ENCODE peak calls at places on chromosomes 11 and 22, in five cellular contexts. N, V, O, E and Y are unnamed samples.
A peak's percentile ranks its signal among the peaks of the same experiment; 100 is the strongest.

GRCh38 chr11:7442588-7443215 is 42.6 kb upstream of the OLFML1 start:
- DNase-seq in V (peak; percentile 79), O (no peak), E (peak; percentile 79), N (peak; percentile 75), Y (peak; percentile 94)

GRCh38 chr11:105268404-105269062 is 129.0 kb upstream of the CARD18 start:
- DNase-seq in O (no peak), V (no peak), E (no peak), N (no peak), Y (no peak)

GRCh38 chr11:11931461-11932055 is 76.9 kb downstream of the DKK3 start:
- DNase-seq in E (no peak), V (peak; percentile 76), N (no peak), O (peak; percentile 80), Y (no peak)

GRCh38 chr11:109783842-109784241 is 309.4 kb upstream of the ZC3H12C start:
- DNase-seq in E (no peak), V (peak; percentile 39), N (no peak), O (no peak), Y (no peak)

GRCh38 chr22:17921871-17922821 is 102.2 kb downstream of the MICAL3 start:
- DNase-seq in O (no peak), N (no peak), E (no peak), V (peak; percentile 95), Y (peak; percentile 94)

GRCh38 chr22:40509401-40510134 is 127.0 kb downstream of the MRTFA start:
- DNase-seq in V (peak; percentile 59), N (no peak), O (no peak), E (no peak), Y (no peak)

GRCh38 chr22:39601180-39601535 is 30.6 kb downstream of the CACNA1I start:
- DNase-seq in E (no peak), O (no peak), N (no peak), V (no peak), Y (no peak)

GRCh38 chr11:109956124-109956793 is 136.9 kb upstream of the ZC3H12C start:
- DNase-seq in N (no peak), V (no peak), E (no peak), O (no peak), Y (no peak)

GRCh38 chr11:83782329-83782728 is 496.2 kb upstream of the CCDC90B start:
- DNase-seq in O (no peak), E (no peak), V (no peak), N (no peak), Y (no peak)

GRCh38 chr11:132278801-132279574 is 908.6 kb downstream of the NTM start:
- DNase-seq in V (peak; percentile 86), O (no peak), N (no peak), E (no peak), Y (peak; percentile 67)

GRCh38 chr11:32210601-32211000 is 119.7 kb downstream of the RCN1 start:
- DNase-seq in V (no peak), E (no peak), N (no peak), O (no peak), Y (no peak)

GRCh38 chr11:118359295-118359958 is at the start of gene UBE4A:
- DNase-seq in E (peak; percentile 99), N (peak; percentile 99), O (peak; percentile 74), V (peak; percentile 98), Y (peak; percentile 97)

GRCh38 chr22:38866399-38867123 is 5.5 kb downstream of the CBX6 start:
- DNase-seq in O (no peak), V (peak; percentile 49), N (no peak), E (peak; percentile 84), Y (peak; percentile 96)

GRCh38 chr11:55726715-55727324 is 46.4 kb upstream of the OR5D13 start:
- DNase-seq in O (no peak), N (no peak), V (peak; percentile 7), E (no peak), Y (peak; percentile 60)

GRCh38 chr11:78647266-78647915 is 72.7 kb upstream of the NARS2 start:
- DNase-seq in V (no peak), O (no peak), N (no peak), E (no peak), Y (peak; percentile 39)

GRCh38 chr11:128492903-128493569 is 94.3 kb downstream of the ETS1 start:
- DNase-seq in O (no peak), E (no peak), V (no peak), N (no peak), Y (no peak)

GRCh38 chr22:38110863-38111852 is 674 bp upstream of the BAIAP2L2 start:
- DNase-seq in N (no peak), O (no peak), E (peak; percentile 55), V (no peak), Y (peak; percentile 80)

GRCh38 chr11:35177370-35177769 is 38.4 kb downstream of the CD44 start:
- DNase-seq in O (no peak), V (no peak), N (no peak), E (no peak), Y (no peak)

GRCh38 chr11:111639226-111639925 is 37.1 kb downstream of the SIK2 start:
- DNase-seq in E (no peak), O (no peak), V (peak; percentile 67), N (no peak), Y (no peak)

GRCh38 chr22:50527921-50528681 is 1.7 kb downstream of the TYMP start:
- DNase-seq in N (no peak), V (no peak), O (no peak), E (no peak), Y (peak; percentile 43)

GRCh38 chr11:95827661-95828060 is 37.4 kb downstream of the CEP57 start:
- DNase-seq in E (no peak), N (no peak), V (no peak), O (no peak), Y (no peak)